ENCODE peak calls at places on chromosomes 11 and 22, in six cellular contexts. V is body of pancreas, P is HFF-Myc, J is WERI-Rb-1, H is tibial artery, X is A549. G is an unnamed sample.

GRCh38 chr22:25461301-25461700 is 103.2 kb upstream of the GRK3 start:
- DNase-seq in J (no peak), X (no peak), H (no peak), P (no peak), V (no peak), G (no peak)

GRCh38 chr22:25573822-25574221 is 9.3 kb downstream of the GRK3 start:
- DNase-seq in X (no peak), V (no peak), J (no peak), P (no peak), H (no peak), G (no peak)

GRCh38 chr11:34651551-34651950 is 30.7 kb downstream of the EHF start:
- DNase-seq in V (no peak), P (no peak), J (no peak), X (no peak), H (no peak), G (no peak)

GRCh38 chr22:47046411-47047065 is 284.1 kb downstream of the TBC1D22A start:
- DNase-seq in H (no peak), V (no peak), J (no peak), X (no peak), P (no peak), G (no peak)

GRCh38 chr22:49767355-49768062 is 60.2 kb downstream of the BRD1 start:
- DNase-seq in V (peak; percentile 24), P (peak; percentile 22), J (peak; percentile 55), H (no peak), X (peak; percentile 7), G (no peak)

GRCh38 chr11:129721685-129722084 is 94.0 kb upstream of the TMEM45B start:
- DNase-seq in H (no peak), V (no peak), X (no peak), P (no peak), J (no peak), G (no peak)

GRCh38 chr22:46845281-46846153 is 83.1 kb downstream of the TBC1D22A start:
- DNase-seq in P (no peak), J (no peak), X (no peak), H (no peak), V (no peak), G (no peak)

GRCh38 chr11:114762437-114762836 is 84.1 kb downstream of the NXPE2 start:
- DNase-seq in V (peak; percentile 65), X (peak; percentile 15), J (peak; percentile 76), P (peak; percentile 16), H (peak; percentile 50), G (peak; percentile 2)

GRCh38 chr22:38727123-38727522 is 21.4 kb downstream of the GTPBP1 start:
- DNase-seq in X (no peak), V (no peak), H (no peak), P (no peak), J (no peak), G (no peak)

GRCh38 chr22:46006379-46007002 is 29.5 kb upstream of the WNT7B start:
- DNase-seq in P (peak; percentile 65), H (peak; percentile 91), X (peak; percentile 80), V (peak; percentile 92), J (peak; percentile 95), G (peak; percentile 42)

GRCh38 chr11:34182425-34182824 is 77.0 kb downstream of the NAT10 start:
- DNase-seq in X (no peak), H (no peak), V (no peak), J (no peak), P (no peak), G (no peak)

GRCh38 chr11:120248551-120249278 is 8.8 kb downstream of the POU2F3 start:
- DNase-seq in X (no peak), H (no peak), J (no peak), P (no peak), V (no peak), G (no peak)

GRCh38 chr11:46296520-46297448 is 19.3 kb downstream of the CREB3L1 start:
- DNase-seq in X (no peak), P (peak; percentile 71), V (peak; percentile 51), J (peak; percentile 53), H (no peak), G (peak; percentile 81)

GRCh38 chr11:107750313-107750712 is 38.5 kb upstream of the SLN start:
- DNase-seq in J (no peak), H (no peak), X (no peak), P (no peak), V (no peak), G (no peak)

GRCh38 chr11:64711138-64711943 is 11.7 kb downstream of the NRXN2 start:
- DNase-seq in V (no peak), J (no peak), X (no peak), H (no peak), P (no peak), G (no peak)

GRCh38 chr22:23315341-23315917 is 135.1 kb downstream of the BCR start:
- DNase-seq in J (peak; percentile 97), H (peak; percentile 59), V (peak; percentile 56), X (peak; percentile 13), P (peak; percentile 30), G (no peak)

GRCh38 chr11:17752144-17752543 is 17.6 kb downstream of the KCNC1 start:
- DNase-seq in J (no peak), X (no peak), V (no peak), P (no peak), H (no peak), G (no peak)

GRCh38 chr11:36364551-36364950 is 68.5 kb downstream of the PRR5L start:
- DNase-seq in P (no peak), J (no peak), V (no peak), X (no peak), H (no peak), G (no peak)

GRCh38 chr22:32864041-32864440 is 62.5 kb downstream of the TIMP3 start:
- DNase-seq in X (no peak), H (no peak), J (no peak), P (no peak), V (no peak), G (no peak)

GRCh38 chr11:47467372-47467771 is 18.4 kb upstream of the RAPSN start:
- DNase-seq in X (no peak), P (no peak), V (peak; percentile 50), H (no peak), J (peak; percentile 67), G (no peak)

GRCh38 chr11:46366661-46367161 is 14.8 kb upstream of the MDK start:
- DNase-seq in X (no peak), P (no peak), V (no peak), J (no peak), H (no peak), G (no peak)

GRCh38 chr11:101456812-101457211 is 127.0 kb downstream of the TRPC6 start:
- DNase-seq in V (no peak), P (no peak), J (no peak), H (no peak), X (no peak), G (no peak)

GRCh38 chr11:2529636-2530035 is 84.8 kb downstream of the KCNQ1 start:
- DNase-seq in H (no peak), X (no peak), P (no peak), J (no peak), V (no peak), G (no peak)

GRCh38 chr11:6321356-6321755 is 1.1 kb upstream of the CAVIN3 start:
- DNase-seq in X (no peak), P (no peak), V (no peak), J (no peak), H (peak; percentile 48), G (no peak)

GRCh38 chr11:57303990-57304579 is 20.7 kb downstream of the TNKS1BP1 start:
- DNase-seq in H (no peak), V (no peak), X (no peak), J (peak; percentile 44), P (no peak), G (no peak)

DNA sequence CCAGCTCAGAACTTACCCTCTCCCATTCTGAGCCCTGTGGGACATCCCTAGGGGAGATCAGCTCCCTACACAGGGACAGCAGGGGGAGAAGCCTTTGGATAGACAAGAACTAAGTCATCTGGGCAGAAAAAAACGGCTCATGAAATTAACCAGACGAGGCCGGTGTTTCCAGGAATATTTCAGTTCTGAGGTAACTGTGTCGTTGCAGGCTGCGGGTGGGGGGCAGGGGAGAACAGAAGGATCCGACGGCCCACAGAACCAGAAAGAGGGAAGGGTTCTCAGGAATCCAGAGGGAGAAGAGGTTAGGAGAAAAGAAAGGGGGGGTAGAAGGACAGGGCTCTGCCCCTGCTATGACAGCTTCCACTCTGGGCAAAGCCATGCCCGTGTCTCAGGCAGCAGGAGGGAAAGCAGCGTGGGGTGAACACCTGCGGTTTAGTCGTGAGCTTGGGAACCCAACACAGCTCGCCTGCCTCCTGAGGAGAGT is 3.6 kb downstream of the CLCF1 start:
- DNase-seq in H (no peak), V (no peak), X (no peak), J (no peak), P (no peak), G (no peak)
- H3K4me3 ChIP-seq in H (no peak overlapping the region), V (no peak overlapping the region), X (peak overlapping the region; percentile 68), J (no peak overlapping the region), P (no peak overlapping the region), G (peak overlapping the region; percentile 29)

GRCh38 chr22:41301085-41302015 is at the start of gene ZC3H7B:
- DNase-seq in X (peak; percentile 92), P (no peak), J (peak; percentile 85), V (peak; percentile 88), H (peak; percentile 82), G (no peak)
- TF ChIP-seq CTCF in X (peak; percentile 32), P (peak; percentile 37), J (peak; percentile 69), V (peak; percentile 43), H (peak; percentile 64), G (peak; percentile 75)

GRCh38 chr22:35752172-35752832 is 34.6 kb downstream of the APOL5 start:
- DNase-seq in X (no peak), P (no peak), H (no peak), J (no peak), V (no peak), G (no peak)

GRCh38 chr22:35746946-35747703 is 29.5 kb downstream of the APOL5 start:
- DNase-seq in J (no peak), X (no peak), P (no peak), H (no peak), V (no peak), G (no peak)

GRCh38 chr22:35752833-35753189 is 35.1 kb downstream of the APOL5 start:
- DNase-seq in X (no peak), J (no peak), P (no peak), H (no peak), V (no peak), G (no peak)

GRCh38 chr22:35746248-35746647 is 28.6 kb downstream of the APOL5 start:
- DNase-seq in P (no peak), V (no peak), X (no peak), H (no peak), J (no peak), G (no peak)

GRCh38 chr22:35749808-35750207 is 32.1 kb downstream of the APOL5 start:
- DNase-seq in X (no peak), H (no peak), P (peak; percentile 17), J (no peak), V (no peak), G (no peak)
- H3K4me3 ChIP-seq in X (no peak overlapping the region), H (no peak overlapping the region), P (no peak overlapping the region), J (no peak overlapping the region), V (no peak overlapping the region), G (no peak overlapping the region)

GRCh38 chr11:68751331-68751856 is at the start of gene TESMIN:
- DNase-seq in J (peak; percentile 18), P (peak; percentile 22), H (peak; percentile 69), X (peak; percentile 85), V (peak; percentile 93), G (no peak)

GRCh38 chr11:68756171-68756766 is 4.9 kb upstream of the TESMIN start:
- DNase-seq in P (no peak), H (no peak), X (no peak), J (no peak), V (no peak), G (no peak)

GRCh38 chr11:68750988-68751325 is 363 bp downstream of the TESMIN start:
- DNase-seq in P (no peak), J (no peak), X (no peak), V (peak; percentile 5), H (no peak), G (no peak)

GRCh38 chr11:68750197-68750987 is 928 bp downstream of the TESMIN start:
- DNase-seq in X (no peak), P (no peak), H (peak; percentile 24), V (peak; percentile 2), J (no peak), G (no peak)

GRCh38 chr11:68753300-68753699 is 2.0 kb upstream of the TESMIN start:
- DNase-seq in J (peak; percentile 85), H (no peak), V (no peak), P (no peak), X (no peak), G (no peak)
- TF ChIP-seq CTCF in J (peak; percentile 81), H (no peak), V (no peak), P (no peak), X (no peak), G (no peak)

G was measured in AG04449.